ENCODE peak calls at places on chromosomes 7 and 10, in seven cellular contexts. One of them, this sample, is unnamed.

GRCh38 chr7:98984126-98984525 is 105.8 kb downstream of the TRRAP start:
- DNase-seq in mesenchymal stem cell: no peak
- DNase-seq in neuronal stem cell: no peak
- DNase-seq in IMR-90: no peak
- DNase-seq in H1: no peak
- DNase-seq in H9: no peak
- DNase-seq in trophoblast cell: no peak
- DNase-seq in this sample: no peak

GRCh38 chr10:49798275-49798674 is 36.2 kb upstream of the OGDHL start:
- DNase-seq in mesenchymal stem cell: no peak
- DNase-seq in neuronal stem cell: no peak
- DNase-seq in IMR-90: no peak
- DNase-seq in H1: no peak
- DNase-seq in H9: no peak
- DNase-seq in trophoblast cell: no peak
- DNase-seq in this sample: no peak

GRCh38 chr7:37945336-37945735 is 24.9 kb downstream of the EPDR1 start:
- DNase-seq in mesenchymal stem cell: peak
- DNase-seq in neuronal stem cell: no peak
- DNase-seq in IMR-90: no peak
- DNase-seq in H1: no peak
- DNase-seq in H9: no peak
- DNase-seq in trophoblast cell: peak
- DNase-seq in this sample: peak

GRCh38 chr10:17349009-17349349 is 105.4 kb downstream of the ST8SIA6 start:
- DNase-seq in mesenchymal stem cell: no peak
- DNase-seq in neuronal stem cell: no peak
- DNase-seq in IMR-90: no peak
- DNase-seq in H1: no peak
- DNase-seq in H9: no peak
- DNase-seq in trophoblast cell: no peak
- DNase-seq in this sample: no peak

GRCh38 chr10:4022473-4022872 is 237.5 kb upstream of the KLF6 start:
- DNase-seq in mesenchymal stem cell: peak
- DNase-seq in neuronal stem cell: no peak
- DNase-seq in IMR-90: no peak
- DNase-seq in H1: no peak
- DNase-seq in H9: no peak
- DNase-seq in trophoblast cell: peak
- DNase-seq in this sample: no peak

GRCh38 chr7:81167934-81168333 is 249.1 kb upstream of the SEMA3C start:
- DNase-seq in mesenchymal stem cell: no peak
- DNase-seq in neuronal stem cell: no peak
- DNase-seq in IMR-90: no peak
- DNase-seq in H1: no peak
- DNase-seq in H9: no peak
- DNase-seq in trophoblast cell: no peak
- DNase-seq in this sample: no peak

GRCh38 chr10:4353964-4354363 is 472.0 kb upstream of the AKR1E2 start:
- DNase-seq in mesenchymal stem cell: peak
- DNase-seq in neuronal stem cell: no peak
- DNase-seq in IMR-90: peak
- DNase-seq in H1: no peak
- DNase-seq in H9: no peak
- DNase-seq in trophoblast cell: peak
- DNase-seq in this sample: peak

GRCh38 chr10:44398271-44398670 is 13.4 kb upstream of the CXCL12 start:
- DNase-seq in mesenchymal stem cell: no peak
- DNase-seq in neuronal stem cell: no peak
- DNase-seq in IMR-90: no peak
- DNase-seq in H1: no peak
- DNase-seq in H9: no peak
- DNase-seq in trophoblast cell: no peak
- DNase-seq in this sample: peak

GRCh38 chr7:32680259-32681173 is 185.2 kb downstream of the AVL9 start:
- DNase-seq in mesenchymal stem cell: peak
- DNase-seq in neuronal stem cell: no peak
- DNase-seq in IMR-90: peak
- DNase-seq in H1: no peak
- DNase-seq in H9: peak
- DNase-seq in trophoblast cell: peak
- DNase-seq in this sample: peak

GRCh38 chr7:128164061-128164954 is 76.8 kb upstream of the LEP start:
- DNase-seq in mesenchymal stem cell: peak
- DNase-seq in neuronal stem cell: no peak
- DNase-seq in IMR-90: peak
- DNase-seq in H1: no peak
- DNase-seq in H9: peak
- DNase-seq in trophoblast cell: peak
- DNase-seq in this sample: peak

GRCh38 chr7:71871446-71871845 is 540.7 kb downstream of the CALN1 start:
- DNase-seq in mesenchymal stem cell: no peak
- DNase-seq in neuronal stem cell: no peak
- DNase-seq in IMR-90: no peak
- DNase-seq in H1: no peak
- DNase-seq in H9: no peak
- DNase-seq in trophoblast cell: no peak
- DNase-seq in this sample: peak

GRCh38 chr7:133077394-133077793 is 4.5 kb downstream of the CHCHD3 start:
- DNase-seq in mesenchymal stem cell: no peak
- DNase-seq in neuronal stem cell: no peak
- DNase-seq in IMR-90: no peak
- DNase-seq in H1: no peak
- DNase-seq in H9: no peak
- DNase-seq in trophoblast cell: no peak
- DNase-seq in this sample: peak

GRCh38 chr7:107725138-107725740 is 18.7 kb upstream of the CBLL1 start:
- DNase-seq in mesenchymal stem cell: peak
- DNase-seq in neuronal stem cell: peak
- DNase-seq in IMR-90: peak
- DNase-seq in H1: no peak
- DNase-seq in H9: no peak
- DNase-seq in trophoblast cell: peak
- DNase-seq in this sample: peak

GRCh38 chr7:113087278-113087998 is 811 bp upstream of the GPR85 start:
- DNase-seq in mesenchymal stem cell: peak
- DNase-seq in neuronal stem cell: no peak
- DNase-seq in IMR-90: peak
- DNase-seq in H1: no peak
- DNase-seq in H9: no peak
- DNase-seq in trophoblast cell: peak
- DNase-seq in this sample: peak

GRCh38 chr7:42924223-42924877 is 7.6 kb downstream of the PSMA2 start:
- DNase-seq in mesenchymal stem cell: no peak
- DNase-seq in neuronal stem cell: no peak
- DNase-seq in IMR-90: no peak
- DNase-seq in H1: no peak
- DNase-seq in H9: no peak
- DNase-seq in trophoblast cell: no peak
- DNase-seq in this sample: no peak

GRCh38 chr10:2387672-2388071 is 650.3 kb upstream of the ADARB2 start:
- DNase-seq in mesenchymal stem cell: no peak
- DNase-seq in neuronal stem cell: no peak
- DNase-seq in IMR-90: no peak
- DNase-seq in H1: no peak
- DNase-seq in H9: no peak
- DNase-seq in trophoblast cell: no peak
- DNase-seq in this sample: no peak

GRCh38 chr10:28661035-28661434 is 16.3 kb upstream of the BAMBI start:
- DNase-seq in mesenchymal stem cell: peak
- DNase-seq in neuronal stem cell: no peak
- DNase-seq in IMR-90: peak
- DNase-seq in H1: no peak
- DNase-seq in H9: no peak
- DNase-seq in trophoblast cell: peak
- DNase-seq in this sample: no peak

GRCh38 chr7:127828843-127829502 is 177.0 kb downstream of the SND1 start:
- DNase-seq in mesenchymal stem cell: no peak
- DNase-seq in neuronal stem cell: no peak
- DNase-seq in IMR-90: no peak
- DNase-seq in H1: no peak
- DNase-seq in H9: no peak
- DNase-seq in trophoblast cell: no peak
- DNase-seq in this sample: no peak

GRCh38 chr7:117974891-117975290 is 101.7 kb upstream of the CTTNBP2 start:
- DNase-seq in mesenchymal stem cell: no peak
- DNase-seq in neuronal stem cell: no peak
- DNase-seq in IMR-90: no peak
- DNase-seq in H1: no peak
- DNase-seq in H9: no peak
- DNase-seq in trophoblast cell: no peak
- DNase-seq in this sample: no peak

GRCh38 chr10:62186999-62187695 is 81.5 kb downstream of the RTKN2 start:
- DNase-seq in mesenchymal stem cell: peak
- DNase-seq in neuronal stem cell: no peak
- DNase-seq in IMR-90: no peak
- DNase-seq in H1: no peak
- DNase-seq in H9: no peak
- DNase-seq in trophoblast cell: no peak
- DNase-seq in this sample: no peak

GRCh38 chr10:14527134-14527780 is 196.5 kb upstream of the FRMD4A start:
- DNase-seq in mesenchymal stem cell: no peak
- DNase-seq in neuronal stem cell: no peak
- DNase-seq in IMR-90: no peak
- DNase-seq in H1: no peak
- DNase-seq in H9: no peak
- DNase-seq in trophoblast cell: peak
- DNase-seq in this sample: no peak

GRCh38 chr10:110456523-110457091 is 41.1 kb upstream of the DUSP5 start:
- DNase-seq in mesenchymal stem cell: no peak
- DNase-seq in neuronal stem cell: no peak
- DNase-seq in IMR-90: peak
- DNase-seq in H1: no peak
- DNase-seq in H9: no peak
- DNase-seq in trophoblast cell: peak
- DNase-seq in this sample: peak

GRCh38 chr7:46210467-46210866 is 289.4 kb upstream of the IGFBP3 start:
- DNase-seq in mesenchymal stem cell: peak
- DNase-seq in neuronal stem cell: no peak
- DNase-seq in IMR-90: peak
- DNase-seq in H1: no peak
- DNase-seq in H9: no peak
- DNase-seq in trophoblast cell: peak
- DNase-seq in this sample: no peak

DNA sequence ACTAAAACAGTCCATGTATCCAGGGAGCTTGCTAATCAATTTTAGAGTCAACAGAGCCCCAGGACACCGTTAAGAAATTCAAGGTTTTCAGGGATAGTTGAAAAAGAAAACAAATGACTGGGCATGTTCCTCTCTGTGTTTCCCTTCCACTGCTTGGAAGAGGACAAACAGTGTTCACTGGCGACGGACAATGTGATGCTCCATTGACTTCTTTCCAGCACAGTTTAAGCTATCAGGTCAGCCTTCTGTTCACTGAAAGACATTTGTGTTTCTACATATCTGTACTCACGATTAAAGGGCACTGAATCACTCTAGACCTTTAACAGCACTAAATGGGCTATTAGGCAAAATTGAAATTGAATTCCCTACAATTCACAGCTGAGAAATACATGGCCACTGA is 123.6 kb downstream of the RNLS start:
- DNase-seq in mesenchymal stem cell: no peak
- DNase-seq in neuronal stem cell: no peak
- DNase-seq in IMR-90: no peak
- DNase-seq in H1: no peak
- DNase-seq in H9: no peak
- DNase-seq in trophoblast cell: no peak
- DNase-seq in this sample: no peak
- H3K23ac ChIP-seq in mesenchymal stem cell: no peak
- H3K23ac ChIP-seq in neuronal stem cell: no peak
- H3K23ac ChIP-seq in IMR-90: no peak
- H3K23ac ChIP-seq in H1: no peak
- H3K23ac ChIP-seq in H9: no peak
- H3K23ac ChIP-seq in trophoblast cell: no peak
- H3K23ac ChIP-seq in this sample: no peak

GRCh38 chr7:101104799-101105198 is 19.5 kb downstream of the TRIM56 start:
- DNase-seq in mesenchymal stem cell: no peak
- DNase-seq in neuronal stem cell: no peak
- DNase-seq in IMR-90: peak
- DNase-seq in H1: no peak
- DNase-seq in H9: no peak
- DNase-seq in trophoblast cell: no peak
- DNase-seq in this sample: no peak
- H2BK120ac ChIP-seq in mesenchymal stem cell: no peak
- H2BK120ac ChIP-seq in neuronal stem cell: no peak
- H2BK120ac ChIP-seq in IMR-90: peak
- H2BK120ac ChIP-seq in H1: no peak
- H2BK120ac ChIP-seq in H9: no peak
- H2BK120ac ChIP-seq in trophoblast cell: no peak
- H2BK120ac ChIP-seq in this sample: no peak

DNA sequence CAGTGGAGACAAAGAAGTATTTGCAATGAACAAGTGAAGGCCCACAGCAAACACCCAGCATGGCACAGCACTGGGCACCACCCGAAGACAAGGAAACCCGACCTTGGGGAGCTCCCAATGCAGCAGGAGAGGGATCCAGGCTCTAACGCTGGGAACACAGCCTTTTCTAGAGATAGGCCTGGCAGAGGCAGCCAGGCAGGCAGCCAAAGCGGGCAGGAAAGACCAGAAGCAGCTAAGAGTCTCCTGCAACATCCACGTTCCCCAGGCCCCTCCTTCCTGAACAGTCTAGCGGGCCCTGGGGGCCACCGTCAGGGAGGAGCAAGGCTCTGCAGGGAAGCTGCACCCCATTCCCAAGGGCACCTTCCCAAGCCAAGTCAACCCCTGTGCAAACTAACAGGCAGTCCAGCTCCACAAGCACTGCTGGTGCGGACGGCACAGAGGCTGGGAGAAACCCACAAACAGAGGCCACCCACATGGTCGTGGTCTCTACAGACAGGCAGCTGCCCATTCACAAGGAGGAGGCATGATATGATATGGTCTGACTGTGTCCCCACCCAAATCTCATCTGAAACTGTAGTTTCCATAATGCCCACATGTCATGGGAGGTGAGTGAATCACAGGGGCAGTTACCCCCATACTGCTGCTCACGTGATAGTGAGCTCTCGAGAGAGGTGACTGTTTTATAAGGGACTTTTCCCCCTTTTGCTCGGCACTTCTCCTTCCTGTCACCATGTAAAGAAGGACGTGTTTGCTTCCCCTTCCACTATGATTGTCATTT is 115.7 kb downstream of the MAD1L1 start:
- DNase-seq in mesenchymal stem cell: no peak
- DNase-seq in neuronal stem cell: no peak
- DNase-seq in IMR-90: peak
- DNase-seq in H1: no peak
- DNase-seq in H9: no peak
- DNase-seq in trophoblast cell: no peak
- DNase-seq in this sample: no peak
- H3K23ac ChIP-seq in mesenchymal stem cell: no peak
- H3K23ac ChIP-seq in neuronal stem cell: no peak
- H3K23ac ChIP-seq in IMR-90: no peak
- H3K23ac ChIP-seq in H1: no peak
- H3K23ac ChIP-seq in H9: no peak
- H3K23ac ChIP-seq in trophoblast cell: no peak
- H3K23ac ChIP-seq in this sample: peak

DNA sequence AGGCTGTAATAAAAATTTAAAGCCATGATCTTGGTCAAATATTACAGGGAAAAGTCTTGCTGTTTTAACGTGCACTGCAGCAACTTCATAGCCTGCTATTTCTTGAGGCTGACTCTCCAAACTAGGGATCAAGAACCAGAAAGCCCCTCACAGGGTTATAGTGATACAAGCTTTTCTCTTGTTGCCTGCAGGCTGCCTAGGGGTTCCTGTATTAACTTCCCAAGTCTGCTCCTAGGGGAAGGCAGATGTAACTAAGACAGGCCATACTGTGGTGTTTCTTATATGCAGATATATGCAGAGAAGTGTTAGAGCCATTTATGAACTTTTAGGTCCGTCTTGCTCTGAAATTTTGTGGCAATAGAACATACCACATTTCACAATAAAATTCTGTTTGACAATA is 175.7 kb downstream of the FOXP2 start:
- DNase-seq in mesenchymal stem cell: no peak
- DNase-seq in neuronal stem cell: peak
- DNase-seq in IMR-90: no peak
- DNase-seq in H1: no peak
- DNase-seq in H9: no peak
- DNase-seq in trophoblast cell: no peak
- DNase-seq in this sample: peak
- H2BK120ac ChIP-seq in mesenchymal stem cell: no peak
- H2BK120ac ChIP-seq in neuronal stem cell: no peak
- H2BK120ac ChIP-seq in IMR-90: no peak
- H2BK120ac ChIP-seq in H1: no peak
- H2BK120ac ChIP-seq in H9: no peak
- H2BK120ac ChIP-seq in trophoblast cell: no peak
- H2BK120ac ChIP-seq in this sample: no peak